ENCODE peak calls at places on chromosomes 2 and 18, in four cellular contexts. C is H1, U is HepG2, N is GM12878. Q is an unnamed sample.

GRCh38 chr2:33188799-33189198 is 242.0 kb downstream of the LTBP1 start:
- DNase-seq in N (no peak), U (no peak), C (no peak), Q (no peak)

GRCh38 chr2:135587958-135588357 is 56.7 kb downstream of the R3HDM1 start:
- DNase-seq in N (no peak), C (no peak), U (no peak), Q (no peak)

GRCh38 chr2:200382883-200383282 is 76.4 kb downstream of the SPATS2L start:
- DNase-seq in C (no peak), N (no peak), U (no peak), Q (no peak)

GRCh38 chr2:161004379-161004778 is 155.8 kb upstream of the TANK start:
- DNase-seq in N (no peak), U (no peak), C (no peak), Q (peak)

GRCh38 chr2:181426687-181427086 is 30.5 kb upstream of the ITGA4 start:
- DNase-seq in N (no peak), U (no peak), C (no peak), Q (no peak)

GRCh38 chr18:9366126-9366714 is 31.6 kb downstream of the TWSG1 start:
- DNase-seq in N (no peak), U (no peak), C (peak), Q (peak)

GRCh38 chr2:135454608-135455007 is 76.4 kb downstream of the ZRANB3 start:
- DNase-seq in N (no peak), U (no peak), C (no peak), Q (no peak)

GRCh38 chr2:237315170-237315880 is 98.6 kb downstream of the COL6A3 start:
- DNase-seq in N (no peak), U (peak), C (no peak), Q (no peak)

GRCh38 chr18:62999392-62999791 is 284.1 kb downstream of the PHLPP1 start:
- DNase-seq in U (no peak), N (no peak), C (no peak), Q (peak)

GRCh38 chr2:158228943-158229508 is 127.3 kb downstream of the UPP2 start:
- DNase-seq in U (no peak), C (no peak), N (no peak), Q (no peak)

GRCh38 chr18:23038712-23039111 is 96.6 kb upstream of the CABLES1 start:
- DNase-seq in C (no peak), N (no peak), U (no peak), Q (no peak)

GRCh38 chr2:218806346-218806978 is 24.5 kb downstream of the CYP27A1 start:
- DNase-seq in U (peak), C (no peak), N (peak), Q (peak)

GRCh38 chr2:138275881-138276280 is 225.7 kb upstream of the SPOPL start:
- DNase-seq in C (no peak), N (no peak), U (peak), Q (peak)

GRCh38 chr18:46171331-46171730 is 67.1 kb downstream of the HAUS1 start:
- DNase-seq in U (no peak), N (no peak), C (no peak), Q (no peak)

GRCh38 chr2:8488001-8488738 is 193.7 kb upstream of the ID2 start:
- DNase-seq in N (peak), U (no peak), C (no peak), Q (no peak)

GRCh38 chr2:134146620-134147019 is 107.3 kb upstream of the MGAT5 start:
- DNase-seq in U (no peak), N (no peak), C (no peak), Q (no peak)

GRCh38 chr2:236137066-236137465 is 31.1 kb downstream of the GBX2 start:
- DNase-seq in N (no peak), U (no peak), C (no peak), Q (no peak)

GRCh38 chr2:237141556-237141955 is 55.9 kb downstream of the COPS8 start:
- DNase-seq in C (no peak), U (no peak), N (no peak), Q (no peak)

GRCh38 chr2:114442545-114442944 is at the start of gene DPP10:
- DNase-seq in U (peak), N (no peak), C (no peak), Q (no peak)

GRCh38 chr18:76488190-76488589 is 6.9 kb downstream of the ZNF516 start:
- DNase-seq in U (no peak), N (no peak), C (no peak), Q (no peak)

GRCh38 chr2:43294973-43295603 is 68.7 kb upstream of the ZFP36L2 start:
- DNase-seq in C (no peak), U (no peak), N (no peak), Q (no peak)

GRCh38 chr2:173990970-173991819 is 26.0 kb upstream of the SP3 start:
- DNase-seq in N (peak), U (no peak), C (no peak), Q (no peak)

GRCh38 chr2:239220976-239221375 is 179.8 kb downstream of the HDAC4 start:
- DNase-seq in U (no peak), N (no peak), C (no peak), Q (no peak)

GRCh38 chr2:230748087-230748486 is 35.4 kb downstream of the CAB39 start:
- DNase-seq in U (no peak), N (no peak), C (no peak), Q (no peak)

GRCh38 chr2:38947241-38948239 is 57.9 kb downstream of the ARHGEF33 start:
- DNase-seq in U (peak), C (peak), N (peak), Q (peak)

GRCh38 chr2:18630101-18630500 is 40.7 kb upstream of the NT5C1B start:
- DNase-seq in U (no peak), C (no peak), N (no peak), Q (no peak)

GRCh38 chr2:163682695-163683094 is 53.1 kb downstream of the FIGN start:
- DNase-seq in N (no peak), C (no peak), U (peak), Q (peak)

GRCh38 chr2:152701198-152701597 is 16.1 kb downstream of the PRPF40A start:
- DNase-seq in U (no peak), C (no peak), N (no peak), Q (no peak)

GRCh38 chr2:168699834-168700417 is 102.5 kb upstream of the NOSTRIN start:
- DNase-seq in U (peak), C (no peak), N (no peak), Q (no peak)

GRCh38 chr2:23532311-23533013 is 147.5 kb downstream of the KLHL29 start:
- DNase-seq in N (peak), U (no peak), C (no peak), Q (no peak)

GRCh38 chr2:40372278-40372580 is 79.7 kb downstream of the SLC8A1 start:
- DNase-seq in N (no peak), U (no peak), C (no peak), Q (no peak)

GRCh38 chr2:675982-676646 is 1.1 kb downstream of the TMEM18 start:
- DNase-seq in C (peak), N (no peak), U (peak), Q (peak)

GRCh38 chr18:33184918-33185317 is 255.6 kb downstream of the CCDC178 start:
- DNase-seq in C (no peak), U (no peak), N (no peak), Q (no peak)

GRCh38 chr2:219350938-219351280 is 18.4 kb upstream of the RESP18 start:
- DNase-seq in N (no peak), U (no peak), C (no peak), Q (no peak)

GRCh38 chr2:36376319-36376765 is 20.8 kb downstream of the CRIM1 start:
- DNase-seq in N (no peak), U (peak), C (no peak), Q (no peak)

GRCh38 chr2:221563601-221564000 is 8.5 kb downstream of the EPHA4 start:
- DNase-seq in N (no peak), U (no peak), C (no peak), Q (no peak)

GRCh38 chr2:230797515-230798495 is 66.9 kb upstream of the ITM2C start:
- DNase-seq in C (no peak), N (no peak), U (no peak), Q (no peak)

GRCh38 chr18:55404811-55405654 is 183.0 kb downstream of the TCF4 start:
- DNase-seq in U (no peak), N (no peak), C (no peak), Q (no peak)

GRCh38 chr2:113724010-113724409 is 32.4 kb downstream of the SLC35F5 start:
- DNase-seq in C (no peak), U (no peak), N (no peak), Q (no peak)

DNA sequence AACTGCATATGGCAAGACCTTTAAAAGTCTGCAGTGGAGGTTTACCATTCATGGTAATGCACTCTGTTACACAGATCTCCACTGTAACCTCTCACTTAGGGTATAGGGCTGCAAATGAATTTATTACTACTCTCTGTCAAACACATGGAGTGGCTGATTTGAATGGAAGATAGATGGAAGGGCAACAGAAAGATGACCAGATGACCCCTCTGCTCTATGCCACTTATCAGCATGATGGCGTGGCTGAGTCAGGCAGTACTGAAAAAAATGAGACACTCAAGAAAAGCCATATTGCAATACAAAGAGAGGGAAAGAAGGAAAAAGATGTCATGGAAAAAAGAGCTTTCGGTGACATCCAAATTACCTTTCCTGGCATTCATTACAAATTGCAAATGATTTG is 72.3 kb downstream of the ABCA12 start:
- DNase-seq in C (no peak), N (no peak), U (no peak), Q (no peak)
- TF ChIP-seq HDAC2 in C (no peak), N (no peak), U (no peak), Q (no peak)

GRCh38 chr18:35770360-35770759 is 188.8 kb downstream of the GALNT1 start:
- DNase-seq in C (no peak), N (no peak), U (no peak), Q (no peak)
- TF ChIP-seq HDAC2 in C (no peak), N (no peak), U (no peak), Q (no peak)

DNA sequence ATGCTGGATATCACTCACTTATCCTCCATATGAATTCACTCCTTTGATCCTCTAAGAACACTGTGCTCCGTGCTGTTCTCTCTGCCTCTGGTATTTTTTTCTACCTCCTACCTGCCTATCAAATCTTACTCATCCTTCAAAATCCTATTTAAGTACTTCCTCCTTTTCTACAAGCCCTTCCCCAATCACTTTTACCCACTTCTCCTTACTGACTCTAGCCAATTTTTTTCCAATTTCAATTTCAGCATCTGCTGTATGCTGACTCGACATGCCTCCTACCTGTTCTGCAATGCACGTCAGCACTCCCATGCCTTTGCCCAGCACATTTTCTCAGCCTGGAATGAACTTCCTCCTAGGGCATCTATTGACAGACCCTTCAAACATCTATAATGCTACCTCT is 37.3 kb upstream of the LNPK start:
- DNase-seq in C (no peak), N (no peak), U (no peak), Q (no peak)
- TF ChIP-seq HDAC2 in C (no peak), N (no peak), U (no peak), Q (no peak)

GRCh38 chr2:75390184-75390583 is 170.6 kb downstream of the EVA1A start:
- DNase-seq in U (peak), C (no peak), N (no peak), Q (no peak)

DNA sequence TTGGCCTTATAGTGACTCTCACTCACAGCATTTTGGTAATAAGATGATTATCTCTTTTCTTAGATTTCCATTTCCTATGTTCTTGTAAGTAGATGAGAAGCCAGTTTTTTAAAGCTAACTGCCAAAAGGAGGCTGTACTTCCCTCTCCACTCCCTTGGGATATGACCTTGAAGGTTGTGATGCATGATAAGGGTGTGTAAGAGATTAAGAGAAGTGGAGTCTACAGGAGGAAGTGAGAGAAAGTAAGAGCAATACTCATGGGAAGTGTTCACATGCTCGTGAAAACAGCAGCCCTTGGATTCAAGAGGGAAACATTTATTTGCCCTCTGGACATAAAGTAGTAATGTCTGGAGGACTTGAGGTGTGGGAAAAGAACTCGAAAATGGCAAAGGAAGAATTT is 171.5 kb downstream of the EVA1A start:
- DNase-seq in U (no peak), C (no peak), N (no peak), Q (no peak)
- TF ChIP-seq HDAC2 in U (no peak), C (no peak), N (no peak), Q (no peak)

GRCh38 chr2:226017534-226017933 is 618.0 kb downstream of the NYAP2 start:
- DNase-seq in N (no peak), U (no peak), C (no peak), Q (no peak)

GRCh38 chr2:226018641-226019040 is 619.1 kb downstream of the NYAP2 start:
- DNase-seq in N (no peak), U (no peak), C (no peak), Q (no peak)

GRCh38 chr2:226020179-226020578 is 620.7 kb downstream of the NYAP2 start:
- DNase-seq in C (no peak), N (no peak), U (no peak), Q (peak)

DNA sequence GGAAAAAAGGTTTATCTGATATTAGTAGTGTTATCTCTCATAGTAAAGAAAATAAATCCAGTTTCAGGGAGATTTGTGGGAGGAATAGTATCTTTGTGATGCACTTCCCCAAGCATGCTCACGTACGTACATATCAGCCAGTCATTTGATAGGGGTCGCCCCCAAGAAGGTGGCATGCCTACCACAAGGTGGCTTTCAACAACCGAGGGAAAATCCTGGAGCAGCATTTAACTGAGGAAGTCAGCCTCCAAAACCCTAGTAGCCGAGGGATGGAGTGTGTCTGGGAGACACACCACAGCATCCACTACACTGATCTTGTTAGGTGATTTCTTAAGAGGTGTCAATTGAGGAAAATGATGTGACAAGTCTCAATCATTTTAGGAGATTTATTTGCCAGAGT is 623.9 kb downstream of the NYAP2 start:
- DNase-seq in N (no peak), C (peak), U (peak), Q (no peak)
- TF ChIP-seq HDAC2 in N (no peak), C (no peak), U (no peak), Q (no peak)